ENCODE peak calls at places on chromosomes 12 and 14, in four cellular contexts. A is ovary, R is PC-9, P is endothelial cell of umbilical vein. N is an unnamed sample.
A peak's percentile ranks its signal among the peaks of the same experiment; 100 is the strongest.

GRCh38 chr14:70530417-70530816 is 4.4 kb downstream of the ADAM20 start:
- DNase-seq in R (no peak), A (no peak), P (no peak), N (no peak)

GRCh38 chr14:51443195-51444018 is 203.4 kb downstream of the TMX1 start:
- DNase-seq in A (no peak), R (no peak), P (peak; percentile 21), N (no peak)

GRCh38 chr14:60622920-60623263 is 26.4 kb downstream of the SIX1 start:
- DNase-seq in A (no peak), P (no peak), R (no peak), N (peak; percentile 32)

GRCh38 chr12:3698218-3698974 is 54.5 kb downstream of the CRACR2A start:
- DNase-seq in A (peak; percentile 40), R (no peak), P (peak; percentile 68), N (peak; percentile 82)

GRCh38 chr14:91383439-91383838 is 34.2 kb downstream of the CCDC88C start:
- DNase-seq in A (no peak), P (no peak), R (peak; percentile 88), N (no peak)

GRCh38 chr12:53222170-53223005 is 9.6 kb downstream of the RARG start:
- DNase-seq in R (no peak), P (no peak), A (no peak), N (no peak)

GRCh38 chr12:3535431-3535841 is 44.4 kb downstream of the PRMT8 start:
- DNase-seq in P (no peak), R (no peak), A (no peak), N (no peak)

GRCh38 chr14:51780006-51780692 is 80.3 kb upstream of the GNG2 start:
- DNase-seq in A (peak; percentile 74), R (no peak), P (peak; percentile 67), N (peak; percentile 24)

GRCh38 chr12:113727651-113728061 is 238.5 kb downstream of the RBM19 start:
- DNase-seq in A (no peak), R (peak; percentile 88), P (no peak), N (no peak)

GRCh38 chr12:67430708-67431335 is 161.7 kb downstream of the CAND1 start:
- DNase-seq in R (no peak), A (peak; percentile 67), P (no peak), N (no peak)

GRCh38 chr12:25322918-25323773 is 72.4 kb upstream of the KRAS start:
- DNase-seq in A (no peak), R (no peak), P (peak; percentile 80), N (no peak)

GRCh38 chr12:108854055-108854452 is 3.3 kb downstream of the SSH1 start:
- DNase-seq in P (no peak), R (no peak), A (no peak), N (peak; percentile 71)

GRCh38 chr12:70603044-70603443 is 34.2 kb downstream of the PTPRB start:
- DNase-seq in P (peak; percentile 65), A (no peak), R (peak; percentile 35), N (no peak)

GRCh38 chr14:101082036-101082435 is 178.5 kb upstream of the RTL1 start:
- DNase-seq in P (no peak), R (no peak), A (no peak), N (no peak)

GRCh38 chr14:51650721-51651387 is 856 bp upstream of the FRMD6 start:
- DNase-seq in R (peak; percentile 42), A (peak; percentile 50), P (peak; percentile 29), N (no peak)

DNA sequence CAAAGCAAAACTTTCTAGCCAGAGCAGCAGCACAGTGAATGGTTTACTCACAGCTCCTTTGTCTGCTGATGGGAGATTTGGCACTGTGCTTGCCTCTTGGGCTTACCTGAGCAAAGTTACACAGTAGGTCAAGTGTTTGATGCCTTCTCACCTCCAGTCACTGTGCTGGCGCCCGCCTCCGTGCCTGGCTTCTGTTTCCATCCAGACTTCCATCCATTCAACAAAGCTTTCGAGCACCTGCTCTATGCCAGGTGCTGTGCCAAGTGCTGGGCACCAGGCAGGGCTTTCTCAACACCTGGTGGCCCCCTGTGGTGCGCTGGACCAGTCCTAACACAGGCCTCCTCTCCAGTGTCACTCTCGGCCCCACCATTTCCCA is 199.2 kb upstream of the EEA1 start:
- DNase-seq in R (no peak), P (no peak), A (no peak), N (no peak)
- H3K27ac ChIP-seq in R (no peak overlapping the region), P (no peak overlapping the region), A (peak overlapping the region; percentile 84), N (no peak overlapping the region)

GRCh38 chr14:92600318-92601053 is 86.9 kb downstream of the RIN3 start:
- DNase-seq in P (no peak), A (no peak), R (peak; percentile 89), N (no peak)
- TF ChIP-seq CTCF in P (no peak), A (no peak), R (peak; percentile 40), N (peak; percentile 19)

DNA sequence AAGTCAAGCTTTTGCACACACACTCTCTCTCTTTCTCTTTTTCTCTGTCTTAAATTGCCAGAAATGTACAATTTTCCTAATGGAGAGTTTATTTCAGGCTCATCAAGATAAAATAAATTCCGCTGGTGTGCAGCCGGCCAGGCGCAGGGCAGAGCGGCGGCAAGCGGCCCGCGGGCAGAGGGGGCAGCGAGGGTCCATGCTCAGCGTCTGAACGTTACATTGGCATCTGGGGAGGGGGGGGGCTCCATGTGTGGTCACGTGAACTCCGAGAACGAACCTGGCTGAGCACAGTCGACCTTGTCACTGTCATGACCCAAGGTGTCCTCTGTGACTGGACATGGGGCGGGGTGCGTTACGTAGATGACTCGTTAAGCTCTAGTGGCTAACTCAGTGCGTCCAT is 23.8 kb upstream of the FZD10 start:
- DNase-seq in P (no peak), A (no peak), R (no peak), N (no peak)
- H3K27me3 ChIP-seq in P (no peaks in the 10 kb centered on the region), A (no peaks in the 10 kb centered on the region), R (peaks cover 78% of the 10 kb centered on the region), N (no peaks in the 10 kb centered on the region)

DNA sequence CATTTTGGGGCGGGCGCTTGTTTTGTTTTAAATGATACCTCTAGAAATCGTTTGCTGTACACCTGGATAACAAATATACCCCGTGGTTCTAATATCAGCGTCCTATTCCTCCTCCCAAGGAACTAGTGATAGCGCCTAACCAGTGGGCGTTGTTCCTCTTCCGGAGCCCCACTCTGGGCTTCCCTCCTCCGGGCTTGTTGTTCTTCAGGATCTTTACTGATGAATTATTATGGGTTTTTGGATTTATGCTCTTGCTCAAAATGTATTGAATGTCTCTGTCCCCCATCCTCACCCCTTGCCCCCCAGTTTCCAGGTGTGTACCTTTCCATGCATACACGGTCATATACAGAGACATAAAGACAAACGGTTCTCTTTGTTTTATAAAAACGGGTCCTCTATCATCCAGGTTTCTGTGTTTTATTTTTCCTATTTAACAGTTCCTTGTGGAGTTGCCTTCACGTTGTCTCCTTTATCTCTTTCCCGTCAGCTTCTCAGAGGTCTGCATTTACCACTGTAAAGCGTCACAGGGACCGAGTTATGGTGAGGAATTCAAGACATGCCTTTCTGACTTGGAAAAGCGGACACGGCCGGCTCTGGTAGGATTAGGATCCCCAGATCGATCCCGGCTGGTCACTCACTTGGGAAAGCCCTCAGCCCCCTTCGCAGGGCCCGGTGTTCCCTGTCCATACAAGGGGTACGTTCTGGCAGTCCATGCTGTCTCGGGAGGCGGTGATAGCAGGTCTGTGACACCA is 655 bp upstream of the PLEKHG3 start:
- DNase-seq in P (peak; percentile 10), R (no peak), A (no peak), N (no peak)
- H3K27ac ChIP-seq in P (no peak overlapping the region), R (peak overlapping the region; percentile 49), A (peak overlapping the region; percentile 93), N (no peak overlapping the region)

DNA sequence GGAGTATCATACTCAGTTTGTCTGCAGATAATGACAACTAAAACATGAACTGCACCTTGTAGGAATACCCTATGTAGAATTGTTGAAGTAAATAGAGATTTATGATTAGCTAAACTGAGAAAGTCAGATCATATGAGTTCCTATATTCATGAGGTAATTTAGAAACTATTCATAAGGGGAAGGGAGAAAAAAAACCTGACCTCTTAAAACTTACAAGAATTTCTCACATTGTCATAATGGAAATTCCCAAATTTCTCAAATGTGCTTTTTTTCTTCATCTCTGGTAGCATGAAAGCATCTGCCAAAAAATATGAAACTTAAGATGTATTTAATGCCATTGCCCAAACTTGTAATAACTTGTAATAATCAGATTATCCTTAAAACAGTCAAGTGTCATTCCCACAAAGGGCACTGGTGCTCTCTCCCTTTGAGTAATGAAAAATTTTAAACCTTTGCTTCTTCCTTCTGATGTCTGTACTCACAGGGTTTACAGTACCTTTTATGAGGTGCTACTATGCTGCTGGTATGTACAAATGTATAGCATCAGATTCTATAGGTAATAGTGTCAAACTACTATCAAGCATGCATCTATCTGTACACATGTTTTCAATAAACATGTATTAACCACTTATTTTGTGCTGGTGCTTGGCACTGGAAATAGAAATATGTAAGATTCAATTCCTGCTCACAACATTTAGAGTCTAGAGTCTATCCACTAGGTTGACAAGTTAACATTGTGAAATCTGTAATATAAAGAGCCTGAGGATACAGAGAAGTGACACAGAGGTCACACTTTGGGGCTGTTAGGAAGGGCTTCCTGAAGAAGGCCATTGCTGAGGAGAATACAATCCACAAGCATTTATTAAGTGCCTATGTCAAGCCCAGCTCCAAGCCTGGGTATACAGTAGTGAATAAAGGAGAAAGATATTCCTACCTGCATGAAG is 17.4 kb upstream of the DRAM1 start:
- DNase-seq in P (no peak), A (no peak), R (peak; percentile 38), N (no peak)
- TF ChIP-seq CTCF in P (no peak), A (no peak), R (no peak), N (no peak)